ENCODE peak calls at places on chromosomes 13 and 19, in seven cellular contexts. X is esophagus squamous epithelium; A is naive thymus-derived CD4-positive, alpha-beta T cell; C is left lung; W is thoracic aorta; B is hepatocyte; J is CD8-positive, alpha-beta T cell. L is an unnamed sample. For H3K4me1, the result is how much of the 10 kb centered on the place peaks cover.

GRCh38 chr13:47218611-47219010 is 321.8 kb upstream of the HTR2A start:
- DNase-seq in W (no peak), J (no peak), C (no peak), B (no peak), X (no peak), A (no peak), L (no peak)

GRCh38 chr13:33606692-33607091 is 211.3 kb upstream of the RFC3 start:
- DNase-seq in X (no peak), J (no peak), A (no peak), C (no peak), W (no peak), B (peak), L (no peak)

GRCh38 chr13:74675185-74675584 is 541.0 kb upstream of the KLF12 start:
- DNase-seq in C (no peak), B (no peak), X (no peak), J (no peak), W (no peak), A (no peak), L (no peak)

GRCh38 chr19:2634228-2634951 is 68.1 kb downstream of the GNG7 start:
- DNase-seq in W (peak), C (peak), J (no peak), A (no peak), X (no peak), B (peak), L (no peak)

GRCh38 chr13:83877901-83878300 is 4.4 kb downstream of the SLITRK1 start:
- DNase-seq in A (no peak), J (no peak), B (no peak), X (no peak), W (no peak), C (no peak), L (no peak)

GRCh38 chr13:108561152-108561551 is 68.3 kb upstream of the MYO16 start:
- DNase-seq in B (no peak), J (no peak), C (no peak), X (no peak), W (no peak), A (no peak), L (no peak)

GRCh38 chr13:37074703-37075102 is 15.2 kb upstream of the SUPT20H start:
- DNase-seq in A (no peak), J (no peak), W (no peak), X (no peak), B (peak), C (no peak), L (peak)

GRCh38 chr13:110258876-110259631 is 47.9 kb downstream of the COL4A1 start:
- DNase-seq in W (no peak), C (no peak), X (no peak), A (no peak), B (no peak), J (no peak), L (no peak)

DNA sequence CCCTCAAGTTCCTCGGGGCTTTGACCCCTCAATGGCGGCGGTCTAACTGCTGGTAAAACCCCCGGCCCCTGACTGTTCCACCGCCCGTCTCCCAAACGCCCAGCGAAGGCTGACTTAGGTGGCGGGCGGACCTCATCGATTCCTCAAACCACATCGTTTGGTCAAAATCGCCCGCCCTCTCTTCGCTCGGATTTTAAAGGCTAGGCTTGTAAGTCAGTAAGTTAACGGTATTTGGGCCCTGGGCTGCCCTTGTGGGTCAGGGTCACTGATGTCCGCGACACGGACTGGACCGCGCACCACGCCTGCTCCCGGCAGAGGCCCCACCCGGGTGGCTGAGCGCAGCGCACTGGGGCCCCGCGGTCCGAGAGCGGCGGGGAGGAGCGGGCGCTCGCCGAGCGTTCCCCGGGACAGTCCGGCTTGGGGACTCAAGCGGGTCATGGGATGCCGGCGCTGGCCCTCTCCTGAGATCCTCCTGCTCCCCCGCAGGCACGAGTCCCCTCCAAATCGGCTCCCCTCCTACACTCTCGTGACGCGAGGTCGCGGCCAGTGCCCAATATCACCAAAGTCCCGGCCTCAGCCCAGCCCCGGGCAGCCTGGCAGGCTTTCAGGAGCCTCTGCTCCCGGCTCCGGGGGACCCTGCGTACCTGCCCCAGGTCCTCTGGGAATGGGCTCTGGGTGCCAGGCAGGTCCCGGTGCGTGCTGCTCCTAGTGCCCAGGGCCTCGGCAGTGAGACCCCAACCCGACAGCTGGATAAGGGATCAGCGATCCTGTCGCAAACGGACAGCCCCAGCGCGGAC is 990 bp downstream of the FLT1 start:
- DNase-seq in X (no peak), W (no peak), J (no peak), B (no peak), C (no peak), A (peak), L (no peak)
- H3K4me1 ChIP-seq in X (under half), W (under half), J (under half), B (under half), C (half or more), A (under half), L (under half)

DNA sequence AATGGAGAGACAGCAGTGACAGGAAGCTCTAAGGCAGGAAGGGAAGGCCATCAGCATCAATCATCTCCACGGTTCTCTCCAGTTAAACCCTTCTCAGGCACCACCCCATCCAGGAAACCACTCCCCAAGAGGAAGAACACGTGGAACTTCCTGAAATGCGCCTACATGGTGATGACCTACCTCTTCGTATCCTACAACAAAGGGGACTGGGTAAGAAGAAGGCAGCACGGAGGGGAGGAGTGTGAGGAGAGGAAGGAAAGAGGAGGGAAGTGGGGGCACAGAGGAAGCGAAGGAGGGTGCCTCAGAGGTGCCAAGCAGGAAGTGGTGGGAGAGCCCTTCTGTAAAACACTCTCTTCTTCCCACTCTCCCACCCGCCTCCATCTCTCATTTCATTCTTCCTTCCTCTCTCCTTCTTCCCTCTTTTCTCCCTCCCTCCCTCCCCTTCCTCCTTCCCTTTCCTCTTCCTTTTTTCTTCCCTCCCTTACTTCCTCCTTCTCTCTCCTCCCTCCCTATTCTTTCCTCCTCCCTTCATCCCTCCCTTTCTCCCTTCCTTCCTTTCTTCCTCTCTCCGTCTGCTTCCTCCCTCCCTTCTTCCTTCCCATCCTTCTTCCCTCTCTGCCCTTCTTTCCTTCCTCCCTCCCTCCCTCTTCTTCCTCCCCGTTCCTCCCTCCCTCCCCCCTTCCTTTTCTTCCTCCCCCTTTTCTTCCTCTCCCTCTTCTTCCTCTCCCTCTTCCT is 12.6 kb downstream of the ZSCAN5A start:
- DNase-seq in C (no peak), B (no peak), W (no peak), A (no peak), J (no peak), X (no peak), L (no peak)
- H3K27ac ChIP-seq in C (peak), B (no peak), W (no peak), A (no peak), J (no peak), X (no peak), L (no peak)

GRCh38 chr13:35718084-35718483 is 241.6 kb upstream of the MAB21L1 start:
- DNase-seq in B (no peak), W (no peak), X (no peak), J (no peak), C (no peak), A (no peak), L (no peak)
- H3K4me1 ChIP-seq in B (under half), W (under half), X (under half), J (under half), C (under half), A (under half), L (under half)

GRCh38 chr13:101450749-101451130 is 1.7 kb upstream of the ITGBL1 start:
- DNase-seq in X (no peak), B (no peak), A (no peak), J (no peak), W (no peak), C (no peak), L (no peak)
- H3K27ac ChIP-seq in X (peak), B (no peak), A (no peak), J (no peak), W (peak), C (no peak), L (no peak)

DNA sequence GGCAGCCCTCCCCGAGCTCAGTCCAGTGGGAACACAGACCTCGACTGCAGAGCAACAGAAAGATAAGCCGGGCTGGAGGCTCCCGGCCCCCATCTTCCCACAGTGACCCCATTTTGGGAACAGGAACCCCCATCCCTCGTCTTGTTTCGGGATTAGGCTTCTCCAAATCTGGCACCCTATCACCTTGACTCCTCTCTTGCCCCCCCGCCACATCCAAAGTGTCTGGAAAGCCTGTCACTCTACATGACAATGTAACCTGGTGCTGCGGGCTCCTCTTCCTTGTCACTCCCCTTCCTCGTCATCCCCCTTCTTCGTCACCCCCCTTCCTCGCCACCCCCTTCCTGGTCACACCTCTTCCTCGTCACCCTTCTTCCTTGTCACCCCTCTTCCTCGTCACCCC is 10.1 kb downstream of the PAK4 start:
- DNase-seq in W (no peak), C (no peak), X (no peak), B (no peak), A (no peak), J (no peak), L (no peak)
- H3K4me1 ChIP-seq in W (under half), C (half or more), X (half or more), B (half or more), A (under half), J (under half), L (under half)

GRCh38 chr19:42250666-42251531 is 4.0 kb downstream of the ERF start:
- DNase-seq in B (no peak), X (no peak), A (no peak), J (no peak), C (no peak), W (no peak), L (no peak)
- H3K27ac ChIP-seq in B (peak), X (peak), A (peak), J (no peak), C (peak), W (peak), L (peak)

GRCh38 chr13:41563501-41564001 is 106.2 kb downstream of the RGCC start:
- DNase-seq in C (no peak), J (no peak), A (peak), X (no peak), B (no peak), W (no peak), L (no peak)

GRCh38 chr13:41564046-41564445 is 106.7 kb downstream of the RGCC start:
- DNase-seq in W (no peak), B (no peak), J (no peak), C (no peak), X (no peak), A (no peak), L (no peak)

GRCh38 chr13:41562541-41563178 is 105.3 kb downstream of the RGCC start:
- DNase-seq in B (no peak), A (no peak), C (no peak), X (no peak), W (no peak), J (no peak), L (no peak)

GRCh38 chr13:41562083-41562482 is 104.7 kb downstream of the RGCC start:
- DNase-seq in A (no peak), C (peak), X (no peak), J (no peak), B (peak), W (no peak), L (no peak)

DNA sequence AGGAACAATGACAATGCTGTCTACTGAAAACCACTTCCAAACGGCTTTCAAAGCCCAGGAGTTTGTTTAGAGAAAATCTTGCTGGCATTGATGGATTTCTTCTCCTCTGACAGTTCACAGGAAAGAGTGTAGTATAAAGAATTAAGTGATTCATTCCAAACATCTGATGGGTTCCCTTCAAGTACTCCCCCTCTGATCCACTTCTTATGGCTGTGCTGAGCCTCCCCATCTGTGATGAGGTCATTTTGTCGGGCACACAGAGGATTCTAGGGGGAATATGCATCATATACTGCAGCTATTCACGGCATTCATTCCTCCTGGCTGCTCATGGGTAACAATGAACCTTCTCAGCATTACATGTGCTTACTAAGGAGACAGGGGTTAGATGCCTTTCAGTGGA is 107.9 kb downstream of the RGCC start:
- DNase-seq in B (no peak), C (no peak), A (no peak), J (no peak), X (no peak), W (no peak), L (no peak)
- H3K4me1 ChIP-seq in B (under half), C (under half), A (under half), J (under half), X (under half), W (under half), L (under half)

L was measured in CD4-positive, CD25-positive, alpha-beta regulatory T cell.